ENCODE peak calls at places on chromosomes 4 and X, in eight cellular contexts. T is A549, K is GM23338, B is HCT116, M is SK-N-SH, F is K562, U is Panc1, C is GM12878. O is an unnamed sample.

GRCh38 chrX:48911407-48912182 is at the start of gene SLC35A2:
- DNase-seq in T (peak; percentile 87), K (peak; percentile 88), B (peak; percentile 77), M (peak; percentile 91), F (peak; percentile 73), U (no peak), C (no peak), O (peak; percentile 79)

GRCh38 chr4:122826000-122826595 is 533 bp upstream of the FGF2 start:
- DNase-seq in T (no peak), K (peak; percentile 45), B (no peak), M (peak; percentile 5), F (no peak), U (no peak), C (no peak), O (no peak)

GRCh38 chrX:109294097-109294815 is 187.6 kb downstream of the GUCY2F start:
- DNase-seq in T (no peak), K (no peak), B (no peak), M (no peak), F (no peak), U (no peak), C (no peak), O (no peak)

GRCh38 chrX:86369847-86370630 is 221.8 kb downstream of the DACH2 start:
- DNase-seq in T (peak; percentile 80), K (no peak), B (no peak), M (no peak), F (no peak), U (no peak), C (no peak), O (no peak)

GRCh38 chrX:130552444-130553073 is 150.8 kb downstream of the RBMX2 start:
- DNase-seq in T (no peak), K (no peak), B (no peak), M (no peak), F (no peak), U (no peak), C (no peak), O (no peak)

GRCh38 chr4:3827616-3828492 is 61.7 kb downstream of the ADRA2C start:
- DNase-seq in T (peak; percentile 21), K (no peak), B (no peak), M (peak; percentile 93), F (no peak), U (no peak), C (no peak), O (no peak)

GRCh38 chr4:75980576-75980975 is 10.2 kb downstream of the SDAD1 start:
- DNase-seq in T (no peak), K (no peak), B (no peak), M (no peak), F (no peak), U (no peak), C (no peak), O (no peak)

GRCh38 chrX:68432648-68433047 is 647 bp downstream of the OPHN1 start:
- DNase-seq in T (peak; percentile 18), K (no peak), B (no peak), M (peak; percentile 23), F (peak; percentile 13), U (no peak), C (no peak), O (no peak)

GRCh38 chrX:40173662-40174593 is 76.2 kb upstream of the BCOR start:
- DNase-seq in T (no peak), K (peak; percentile 55), B (peak; percentile 72), M (peak; percentile 48), F (no peak), U (no peak), C (no peak), O (peak; percentile 71)

GRCh38 chr4:138609943-138610350 is 367.8 kb upstream of the SLC7A11 start:
- DNase-seq in T (no peak), K (no peak), B (no peak), M (no peak), F (no peak), U (no peak), C (no peak), O (no peak)
- TF ChIP-seq REST in T (no peak), K (no peak), B (no peak), M (no peak), F (no peak), U (no peak), C (no peak), O (no peak)

DNA sequence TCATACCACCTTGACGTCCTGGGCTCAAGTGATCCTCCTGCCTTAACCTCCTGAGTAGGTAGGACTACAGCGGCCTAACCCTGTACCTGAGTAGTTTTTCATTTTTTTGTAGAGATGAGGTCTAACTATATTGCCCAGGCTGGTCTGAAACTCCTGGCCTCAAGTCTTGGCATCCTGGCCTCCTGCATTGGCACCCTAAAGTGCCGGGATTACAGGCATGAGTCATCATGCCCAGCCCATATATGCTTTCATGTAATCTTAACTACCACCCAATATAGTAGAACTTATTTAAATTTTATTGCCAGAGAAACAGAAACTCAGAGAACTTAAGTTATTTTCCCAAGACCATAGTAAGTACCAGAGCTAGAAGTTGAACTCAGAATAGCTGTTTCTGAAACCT is 27.1 kb downstream of the AFM start:
- DNase-seq in T (no peak), K (no peak), B (no peak), M (no peak), F (no peak), U (no peak), C (no peak), O (no peak)
- H3K27ac ChIP-seq in T (no peak overlapping the region), K (no peak overlapping the region), B (no peak overlapping the region), M (no peak overlapping the region), F (no peak overlapping the region), U (no peak overlapping the region), C (no peak overlapping the region), O (no peak overlapping the region)

GRCh38 chr4:113440366-113440765 is 321.2 kb downstream of the CAMK2D start:
- DNase-seq in T (no peak), K (no peak), B (no peak), M (no peak), F (no peak), U (no peak), C (no peak), O (no peak)
- TF ChIP-seq REST in T (no peak), K (no peak), B (no peak), M (no peak), F (no peak), U (no peak), C (no peak), O (no peak)

GRCh38 chrX:134806707-134807038 is 148.4 kb upstream of the PLAC1 start:
- DNase-seq in T (no peak), K (no peak), B (no peak), M (no peak), F (no peak), U (no peak), C (no peak), O (no peak)

GRCh38 chrX:134810211-134810610 is 151.9 kb upstream of the PLAC1 start:
- DNase-seq in T (no peak), K (no peak), B (no peak), M (no peak), F (no peak), U (no peak), C (no peak), O (no peak)

GRCh38 chrX:134803551-134804183 is 145.4 kb upstream of the PLAC1 start:
- DNase-seq in T (no peak), K (peak; percentile 48), B (no peak), M (no peak), F (peak; percentile 16), U (no peak), C (no peak), O (peak; percentile 15)

GRCh38 chrX:134804779-134805178 is 146.5 kb upstream of the PLAC1 start:
- DNase-seq in T (no peak), K (no peak), B (no peak), M (no peak), F (no peak), U (no peak), C (no peak), O (no peak)

GRCh38 chrX:134807039-134807729 is 148.9 kb upstream of the PLAC1 start:
- DNase-seq in T (peak; percentile 95), K (peak; percentile 96), B (peak; percentile 88), M (peak; percentile 86), F (peak; percentile 77), U (peak; percentile 75), C (peak; percentile 65), O (peak; percentile 93)
- H3K27ac ChIP-seq in T (peak overlapping the region; percentile 73), K (peak overlapping the region; percentile 79), B (peak overlapping the region; percentile 40), M (peak overlapping the region; percentile 69), F (peak overlapping the region; percentile 80), U (peak overlapping the region; percentile 93), C (peak overlapping the region; percentile 62), O (peak overlapping the region; percentile 85)